ENCODE peak calls at places on chromosomes 12 and 14, in six cellular contexts. Y is fibroblast of the conjunctiva, X is myocyte, H is AG09309, B is HCEC 1CT, I is ovary. W is an unnamed sample.

GRCh38 chr12:89781961-89782360 is 73.3 kb upstream of the ATP2B1 start:
- DNase-seq in Y (no peak), X (no peak), H (no peak), B (no peak), I (no peak), W (no peak)

GRCh38 chr12:10771132-10771733 is 31.2 kb downstream of the TAS2R7 start:
- DNase-seq in Y (peak), X (peak), H (peak), B (peak), I (no peak), W (peak)

GRCh38 chr14:64729386-64730060 is 25.3 kb downstream of the PLEKHG3 start:
- DNase-seq in Y (no peak), X (peak), H (no peak), B (no peak), I (peak), W (no peak)

GRCh38 chr12:66140726-66141125 is 10.2 kb upstream of the LLPH start:
- DNase-seq in Y (no peak), X (no peak), H (no peak), B (peak), I (no peak), W (no peak)

GRCh38 chr14:36056846-36057245 is 119.7 kb downstream of the PTCSC3 start:
- DNase-seq in Y (no peak), X (no peak), H (no peak), B (no peak), I (no peak), W (no peak)

GRCh38 chr14:93105362-93105761 is 10.4 kb downstream of the ITPK1 start:
- DNase-seq in Y (no peak), X (peak), H (peak), B (peak), I (no peak), W (no peak)

GRCh38 chr12:113097716-113098427 is 37.7 kb downstream of the RASAL1 start:
- DNase-seq in Y (no peak), X (peak), H (no peak), B (no peak), I (no peak), W (peak)

GRCh38 chr12:232731-233614 is 19.0 kb upstream of the SLC6A12 start:
- DNase-seq in Y (no peak), X (peak), H (no peak), B (no peak), I (no peak), W (no peak)

GRCh38 chr14:64053694-64054669 is 201.2 kb downstream of the SYNE2 start:
- DNase-seq in Y (no peak), X (no peak), H (no peak), B (peak), I (no peak), W (no peak)

GRCh38 chr14:65976771-65977170 is 509.4 kb upstream of the CCDC196 start:
- DNase-seq in Y (no peak), X (no peak), H (peak), B (no peak), I (no peak), W (no peak)

GRCh38 chr12:96658075-96658474 is 168.7 kb downstream of the CFAP54 start:
- DNase-seq in Y (no peak), X (no peak), H (no peak), B (no peak), I (no peak), W (no peak)

GRCh38 chr12:27463826-27464554 is 17.5 kb downstream of the SMCO2 start:
- DNase-seq in Y (peak), X (peak), H (peak), B (peak), I (peak), W (no peak)

GRCh38 chr14:64035143-64035542 is 182.3 kb downstream of the SYNE2 start:
- DNase-seq in Y (no peak), X (no peak), H (peak), B (peak), I (no peak), W (no peak)

GRCh38 chr12:42588981-42589464 is 523 bp downstream of the PRICKLE1 start:
- DNase-seq in Y (no peak), X (peak), H (no peak), B (peak), I (peak), W (no peak)

GRCh38 chr14:20848316-20848954 is 42.8 kb upstream of the RNASE3 start:
- DNase-seq in Y (no peak), X (no peak), H (no peak), B (peak), I (no peak), W (no peak)

GRCh38 chr12:116282371-116283286 is 5.1 kb upstream of the MED13L start:
- DNase-seq in Y (no peak), X (no peak), H (no peak), B (no peak), I (no peak), W (no peak)

GRCh38 chr12:6222009-6222702 is 22.0 kb downstream of the CD9 start:
- DNase-seq in Y (no peak), X (no peak), H (no peak), B (peak), I (no peak), W (no peak)

GRCh38 chr12:52209321-52209720 is 17.5 kb upstream of the KRT80 start:
- DNase-seq in Y (no peak), X (peak), H (no peak), B (no peak), I (no peak), W (no peak)

GRCh38 chr12:71704920-71705319 is 19.0 kb downstream of the TMEM19 start:
- DNase-seq in Y (no peak), X (no peak), H (no peak), B (no peak), I (no peak), W (no peak)

GRCh38 chr14:72804653-72805180 is 89.2 kb downstream of the DPF3 start:
- DNase-seq in Y (no peak), X (no peak), H (no peak), B (no peak), I (no peak), W (no peak)

GRCh38 chr14:71620401-71620800 is 311.8 kb upstream of the RGS6 start:
- DNase-seq in Y (no peak), X (no peak), H (no peak), B (peak), I (no peak), W (no peak)

GRCh38 chr14:53879747-53880146 is 76.9 kb downstream of the BMP4 start:
- DNase-seq in Y (no peak), X (no peak), H (no peak), B (no peak), I (no peak), W (no peak)

GRCh38 chr12:117051380-117051779 is 47.8 kb downstream of the TESC start:
- DNase-seq in Y (no peak), X (no peak), H (no peak), B (no peak), I (no peak), W (no peak)

GRCh38 chr12:68932701-68933563 is at the start of gene CPM:
- DNase-seq in Y (no peak), X (peak), H (no peak), B (peak), I (peak), W (peak)

GRCh38 chr14:103259801-103260628 is 74.0 kb upstream of the EIF5 start:
- DNase-seq in Y (no peak), X (no peak), H (no peak), B (no peak), I (no peak), W (no peak)

GRCh38 chr14:77638738-77639137 is 22.3 kb upstream of the SPTLC2 start:
- DNase-seq in Y (no peak), X (peak), H (peak), B (peak), I (no peak), W (no peak)

GRCh38 chr14:91113829-91114078 is at the start of gene DGLUCY:
- DNase-seq in Y (peak), X (peak), H (no peak), B (peak), I (peak), W (no peak)

GRCh38 chr12:94621662-94622359 is 28.5 kb downstream of the TMCC3 start:
- DNase-seq in Y (no peak), X (peak), H (no peak), B (peak), I (no peak), W (no peak)

GRCh38 chr12:70721216-70721615 is 84.0 kb upstream of the PTPRB start:
- DNase-seq in Y (no peak), X (no peak), H (no peak), B (no peak), I (no peak), W (no peak)

GRCh38 chr14:102450206-102451063 is 59.1 kb downstream of the ANKRD9 start:
- DNase-seq in Y (no peak), X (peak), H (no peak), B (no peak), I (no peak), W (no peak)

GRCh38 chr12:92608418-92609091 is 94.2 kb upstream of the PLEKHG7 start:
- DNase-seq in Y (peak), X (peak), H (no peak), B (peak), I (no peak), W (peak)

GRCh38 chr14:95901014-95901413 is 24.4 kb downstream of the TUNAR start:
- DNase-seq in Y (no peak), X (no peak), H (no peak), B (peak), I (no peak), W (no peak)

GRCh38 chr14:31270196-31270772 is 62.7 kb upstream of the HECTD1 start:
- DNase-seq in Y (no peak), X (no peak), H (no peak), B (peak), I (no peak), W (no peak)

GRCh38 chr12:108116254-108116653 is 12.8 kb upstream of the WSCD2 start:
- DNase-seq in Y (no peak), X (no peak), H (no peak), B (no peak), I (no peak), W (no peak)

GRCh38 chr12:131912526-131913274 is 16.4 kb upstream of the PUS1 start:
- DNase-seq in Y (peak), X (peak), H (no peak), B (peak), I (peak), W (peak)

GRCh38 chr12:113273053-113273725 is 51.9 kb downstream of the TPCN1 start:
- DNase-seq in Y (no peak), X (peak), H (no peak), B (no peak), I (peak), W (no peak)

W was measured in globus pallidus.